ENCODE peak calls at places on chromosomes 5 and 9, in ten cellular contexts. W, O, L, V, J, G, Y, F, S and I are unnamed samples. For H3K4me1, the result is how much of the 10 kb centered on the place peaks cover.

GRCh38 chr5:180350711-180351110 is 2.4 kb downstream of the GFPT2 start:
- DNase-seq in W (no peak), O (no peak), L (no peak), V (no peak), J (no peak), G (no peak), Y (no peak), F (peak), S (no peak), I (peak)

GRCh38 chr5:123434796-123435195 is 11.6 kb upstream of the CEP120 start:
- DNase-seq in W (no peak), O (no peak), L (no peak), V (no peak), J (no peak), G (no peak), Y (no peak), F (no peak), S (no peak), I (no peak)

GRCh38 chr5:11064763-11065450 is 303.9 kb upstream of the DAP start:
- DNase-seq in W (no peak), O (no peak), L (no peak), V (no peak), J (no peak), G (no peak), Y (no peak), F (no peak), S (no peak), I (no peak)

GRCh38 chr5:133882801-133883200 is 85.6 kb downstream of the C5orf15 start:
- DNase-seq in W (no peak), O (no peak), L (no peak), V (no peak), J (no peak), G (no peak), Y (no peak), F (no peak), S (no peak), I (no peak)

GRCh38 chr5:149672701-149673455 is 57.2 kb upstream of the PPARGC1B start:
- DNase-seq in W (no peak), O (no peak), L (no peak), V (no peak), J (no peak), G (no peak), Y (no peak), F (no peak), S (no peak), I (no peak)

GRCh38 chr5:107968465-107968864 is 297.7 kb upstream of the EFNA5 start:
- DNase-seq in W (no peak), O (no peak), L (no peak), V (no peak), J (no peak), G (no peak), Y (no peak), F (no peak), S (no peak), I (no peak)

GRCh38 chr5:149360262-149360661 is 2.4 kb downstream of the PCYOX1L start:
- DNase-seq in W (no peak), O (no peak), L (no peak), V (no peak), J (no peak), G (no peak), Y (no peak), F (no peak), S (no peak), I (no peak)

GRCh38 chr9:109319631-109320233 is 1.1 kb downstream of the EPB41L4B start:
- DNase-seq in W (peak), O (no peak), L (no peak), V (peak), J (peak), G (peak), Y (no peak), F (peak), S (no peak), I (no peak)

GRCh38 chr5:131281133-131281867 is 17.4 kb downstream of the CDC42SE2 start:
- DNase-seq in W (no peak), O (no peak), L (no peak), V (no peak), J (no peak), G (no peak), Y (no peak), F (peak), S (no peak), I (no peak)

GRCh38 chr9:76576344-76576743 is 117.4 kb downstream of the GCNT1 start:
- DNase-seq in W (no peak), O (no peak), L (peak), V (no peak), J (no peak), G (no peak), Y (no peak), F (no peak), S (no peak), I (no peak)

GRCh38 chr9:126695186-126696090 is 81.7 kb downstream of the LMX1B start:
- DNase-seq in W (no peak), O (no peak), L (no peak), V (no peak), J (no peak), G (peak), Y (no peak), F (no peak), S (no peak), I (peak)

GRCh38 chr5:76294573-76294972 is 108.5 kb upstream of the IQGAP2 start:
- DNase-seq in W (no peak), O (no peak), L (no peak), V (no peak), J (no peak), G (no peak), Y (no peak), F (no peak), S (no peak), I (no peak)

DNA sequence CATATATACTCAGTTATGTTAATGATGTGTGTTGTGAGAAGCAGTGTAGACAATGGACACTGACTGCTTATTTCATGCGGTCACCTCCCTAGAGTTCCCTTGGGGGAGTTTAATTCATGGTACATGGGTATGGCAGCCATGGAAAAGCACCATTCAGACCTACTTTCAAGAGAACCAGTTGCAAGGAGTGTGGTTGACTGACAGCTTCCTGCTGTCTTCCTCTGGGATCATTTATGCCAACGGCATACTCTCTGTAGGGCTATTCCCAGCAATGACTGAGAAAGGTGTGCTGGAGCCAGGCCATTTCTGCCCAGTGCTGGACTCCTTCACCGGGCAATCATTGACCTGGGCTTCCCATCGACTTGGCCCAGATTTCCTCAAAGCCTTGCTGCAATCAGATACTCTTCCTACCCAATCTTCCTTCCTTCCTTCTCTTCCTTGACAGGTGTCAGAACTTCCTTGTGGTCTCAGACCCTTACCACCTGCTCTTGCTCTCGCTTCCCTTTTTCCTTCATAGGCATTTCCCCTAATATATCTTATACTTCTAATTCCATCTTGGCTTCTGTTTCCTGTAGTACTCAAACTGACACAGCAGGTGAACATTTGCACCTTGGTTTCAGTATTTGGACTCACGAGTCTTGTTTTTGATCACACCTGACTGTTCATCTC is 3.4 kb upstream of the CLINT1 start:
- DNase-seq in W (no peak), O (no peak), L (no peak), V (no peak), J (no peak), G (no peak), Y (no peak), F (no peak), S (no peak), I (no peak)
- H3K4me1 ChIP-seq in W (under half), O (under half), L (under half), V (under half), J (under half), G (under half), Y (under half), F (under half), S (under half), I (under half)

GRCh38 chr5:3606121-3606831 is 10.6 kb downstream of the IRX1 start:
- DNase-seq in W (no peak), O (no peak), L (no peak), V (peak), J (no peak), G (peak), Y (no peak), F (no peak), S (no peak), I (no peak)
- H3K4me3 ChIP-seq in W (no peak), O (no peak), L (no peak), V (peak), J (no peak), G (no peak), Y (peak), F (no peak), S (no peak), I (no peak)

GRCh38 chr5:151315998-151316597 is 12.5 kb upstream of the SLC36A3 start:
- DNase-seq in W (peak), O (no peak), L (peak), V (peak), J (peak), G (peak), Y (peak), F (peak), S (peak), I (no peak)
- H3K4me1 ChIP-seq in W (under half), O (under half), L (under half), V (under half), J (under half), G (under half), Y (under half), F (under half), S (under half), I (under half)

DNA sequence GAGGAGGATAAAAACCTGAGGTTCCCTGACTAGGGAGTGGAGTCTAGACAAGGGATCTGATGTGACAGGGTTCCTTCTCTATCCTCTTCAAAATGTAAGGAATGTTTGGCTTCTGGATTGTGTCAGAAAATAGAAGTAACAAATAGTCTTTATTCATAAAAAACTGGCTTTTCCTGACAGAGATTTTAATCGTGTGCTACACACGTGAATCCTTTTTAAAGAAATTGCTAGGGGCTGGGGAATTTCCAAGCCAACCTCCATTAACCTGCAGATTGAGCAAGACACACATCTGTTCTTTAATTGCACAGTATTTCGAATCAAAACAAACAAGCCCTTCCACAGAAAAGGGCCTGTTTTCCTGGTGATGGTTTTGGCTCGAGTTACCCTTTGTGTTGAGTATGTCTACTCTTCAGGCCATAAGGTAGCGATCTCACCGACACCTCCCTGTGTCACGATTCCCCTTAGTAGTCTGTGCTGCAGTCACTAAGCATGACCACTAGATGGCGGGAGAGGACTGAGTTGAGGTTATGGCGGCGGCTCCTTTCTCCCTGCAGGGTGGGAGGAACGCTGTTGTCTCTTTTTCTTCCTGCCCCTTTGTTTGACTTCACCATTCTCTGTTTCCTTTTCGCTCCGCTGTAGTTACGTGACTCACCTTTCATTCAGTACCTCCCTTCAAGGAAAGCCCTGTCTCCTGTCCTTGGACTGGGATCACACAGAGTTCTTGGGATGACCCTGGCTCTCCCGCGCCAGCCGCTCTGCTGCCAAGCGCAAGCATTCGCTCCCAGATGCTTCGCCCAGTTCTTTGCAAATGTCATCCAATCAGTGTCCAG is 137.1 kb upstream of the SLC24A2 start:
- DNase-seq in W (peak), O (peak), L (peak), V (peak), J (peak), G (peak), Y (peak), F (peak), S (peak), I (peak)
- H3K4me3 ChIP-seq in W (peak), O (peak), L (peak), V (peak), J (peak), G (peak), Y (peak), F (peak), S (peak), I (peak)

DNA sequence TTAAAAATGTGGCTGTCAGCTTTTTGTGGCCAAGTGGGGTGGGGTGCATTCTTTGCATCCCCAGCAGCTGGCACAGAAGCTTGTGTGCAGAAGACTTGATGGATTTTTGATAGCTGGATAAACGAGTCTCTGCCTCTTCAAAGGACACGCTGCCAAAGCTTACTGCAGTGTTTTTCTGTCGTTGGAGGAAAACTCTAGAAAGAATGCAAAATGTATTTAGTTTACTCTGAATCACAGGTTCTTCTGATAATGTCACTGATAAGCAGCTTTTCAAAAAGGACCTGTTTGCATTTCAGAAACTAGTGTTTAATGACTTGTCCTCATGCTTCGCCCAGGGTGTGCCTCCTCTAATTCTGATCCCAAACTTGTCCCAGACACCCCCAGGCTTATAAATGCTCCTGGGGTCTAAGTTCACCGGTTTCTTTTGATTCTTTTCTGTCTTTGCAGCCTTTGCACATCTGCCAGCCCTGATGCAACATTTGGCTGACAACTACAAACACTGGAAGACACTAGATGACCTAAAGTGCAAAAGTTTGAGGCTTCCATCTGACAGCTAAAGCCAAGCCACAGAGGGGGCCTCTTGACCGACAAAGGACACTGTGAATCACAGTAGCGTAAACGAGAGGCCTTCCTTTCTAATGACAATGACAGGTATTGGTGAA is 66.0 kb downstream of the WDR41 start:
- DNase-seq in W (no peak), O (no peak), L (no peak), V (no peak), J (no peak), G (no peak), Y (no peak), F (peak), S (no peak), I (no peak)
- H3K4me1 ChIP-seq in W (under half), O (under half), L (under half), V (under half), J (under half), G (under half), Y (under half), F (half or more), S (under half), I (under half)